ENCODE peak calls at places on chromosomes 11 and 22, in seven cellular contexts. K is cardiac muscle cell, S is H9, F is Peyer's patch, A is MM.1S, J is AG04450, L is pancreas. O is an unnamed sample.

GRCh38 chr11:12163181-12163841 is 52.9 kb downstream of the MICAL2 start:
- DNase-seq in K (peak; percentile 52), S (no peak), F (peak; percentile 78), A (no peak), J (no peak), L (no peak), O (no peak)

GRCh38 chr11:33624082-33624481 is 76.5 kb downstream of the C11orf91 start:
- DNase-seq in K (no peak), S (no peak), F (no peak), A (no peak), J (no peak), L (no peak), O (no peak)

GRCh38 chr11:1499261-1499890 is 12.8 kb upstream of the MOB2 start:
- DNase-seq in K (no peak), S (no peak), F (no peak), A (no peak), J (no peak), L (no peak), O (peak; percentile 68)

GRCh38 chr11:96341237-96342130 is 1.5 kb downstream of the MAML2 start:
- DNase-seq in K (peak; percentile 61), S (peak; percentile 61), F (peak; percentile 87), A (peak; percentile 85), J (no peak), L (peak; percentile 37), O (peak; percentile 86)

GRCh38 chr11:128146926-128147605 is 440.3 kb downstream of the ETS1 start:
- DNase-seq in K (no peak), S (no peak), F (no peak), A (no peak), J (no peak), L (no peak), O (no peak)

GRCh38 chr22:49162841-49163240 is 664.8 kb downstream of the BRD1 start:
- DNase-seq in K (no peak), S (no peak), F (no peak), A (no peak), J (no peak), L (no peak), O (no peak)

GRCh38 chr11:18739684-18740083 is 13.7 kb upstream of the IGSF22 start:
- DNase-seq in K (no peak), S (no peak), F (no peak), A (no peak), J (no peak), L (no peak), O (no peak)

GRCh38 chr11:130897262-130898182 is 18.8 kb downstream of the SNX19 start:
- DNase-seq in K (peak; percentile 98), S (no peak), F (peak; percentile 53), A (no peak), J (peak; percentile 96), L (no peak), O (peak; percentile 92)

GRCh38 chr11:86244063-86244521 is 461 bp upstream of the EED start:
- DNase-seq in K (no peak), S (peak; percentile 89), F (peak; percentile 94), A (peak; percentile 93), J (peak; percentile 67), L (peak; percentile 89), O (peak; percentile 93)

GRCh38 chr11:128856241-128856640 is 10.9 kb downstream of the KCNJ1 start:
- DNase-seq in K (no peak), S (no peak), F (no peak), A (no peak), J (no peak), L (no peak), O (no peak)

GRCh38 chr11:86782781-86783180 is 17.6 kb upstream of the PRSS23 start:
- DNase-seq in K (no peak), S (no peak), F (no peak), A (no peak), J (no peak), L (no peak), O (no peak)

GRCh38 chr11:8192016-8192895 is 23.4 kb upstream of the RIC3 start:
- DNase-seq in K (peak; percentile 78), S (peak; percentile 87), F (peak; percentile 82), A (peak; percentile 47), J (peak; percentile 32), L (peak; percentile 49), O (no peak)

GRCh38 chr11:104534268-104534667 is 364.0 kb downstream of the CASP12 start:
- DNase-seq in K (peak; percentile 68), S (no peak), F (no peak), A (no peak), J (peak; percentile 24), L (no peak), O (no peak)

GRCh38 chr22:35308480-35308945 is 8.8 kb downstream of the TOM1 start:
- DNase-seq in K (no peak), S (no peak), F (no peak), A (peak; percentile 84), J (no peak), L (no peak), O (no peak)

GRCh38 chr11:124301482-124301881 is 12.3 kb downstream of the OR8D1 start:
- DNase-seq in K (peak; percentile 57), S (no peak), F (no peak), A (no peak), J (no peak), L (no peak), O (no peak)

GRCh38 chr11:23192256-23192655 is 332.0 kb upstream of the CCDC179 start:
- DNase-seq in K (peak; percentile 78), S (no peak), F (no peak), A (no peak), J (no peak), L (no peak), O (no peak)

GRCh38 chr22:50727678-50728522 is 10.1 kb upstream of the ACR start:
- DNase-seq in K (no peak), S (no peak), F (no peak), A (no peak), J (no peak), L (no peak), O (peak; percentile 39)

GRCh38 chr11:119776031-119776636 is 47.1 kb upstream of the NECTIN1 start:
- DNase-seq in K (no peak), S (no peak), F (no peak), A (no peak), J (no peak), L (no peak), O (peak; percentile 12)

GRCh38 chr11:117908261-117908895 is 20.8 kb downstream of the TMPRSS13 start:
- DNase-seq in K (no peak), S (no peak), F (peak; percentile 40), A (no peak), J (no peak), L (no peak), O (no peak)

GRCh38 chr22:44539467-44540063 is 41.5 kb upstream of the RTL6 start:
- DNase-seq in K (no peak), S (no peak), F (no peak), A (no peak), J (no peak), L (no peak), O (no peak)

GRCh38 chr11:64357904-64358535 is 942 bp upstream of the RPS6KA4 start:
- DNase-seq in K (no peak), S (no peak), F (peak; percentile 79), A (no peak), J (no peak), L (no peak), O (peak; percentile 81)

GRCh38 chr11:17293308-17293707 is 16.8 kb downstream of the NUCB2 start:
- DNase-seq in K (no peak), S (no peak), F (no peak), A (no peak), J (no peak), L (no peak), O (no peak)

GRCh38 chr11:118146554-118146953 is 6.1 kb downstream of the SCN4B start:
- DNase-seq in K (no peak), S (no peak), F (no peak), A (no peak), J (no peak), L (no peak), O (no peak)

GRCh38 chr11:117273550-117274289 is 17.4 kb upstream of the BACE1-AS start:
- DNase-seq in K (peak; percentile 83), S (no peak), F (no peak), A (no peak), J (peak; percentile 67), L (no peak), O (no peak)

GRCh38 chr11:78149646-78150045 is 10.2 kb upstream of the ALG8 start:
- DNase-seq in K (peak; percentile 77), S (no peak), F (no peak), A (no peak), J (peak; percentile 47), L (no peak), O (no peak)

GRCh38 chr11:2084721-2085120 is 54.5 kb downstream of the IGF2 start:
- DNase-seq in K (no peak), S (no peak), F (no peak), A (no peak), J (no peak), L (no peak), O (no peak)

DNA sequence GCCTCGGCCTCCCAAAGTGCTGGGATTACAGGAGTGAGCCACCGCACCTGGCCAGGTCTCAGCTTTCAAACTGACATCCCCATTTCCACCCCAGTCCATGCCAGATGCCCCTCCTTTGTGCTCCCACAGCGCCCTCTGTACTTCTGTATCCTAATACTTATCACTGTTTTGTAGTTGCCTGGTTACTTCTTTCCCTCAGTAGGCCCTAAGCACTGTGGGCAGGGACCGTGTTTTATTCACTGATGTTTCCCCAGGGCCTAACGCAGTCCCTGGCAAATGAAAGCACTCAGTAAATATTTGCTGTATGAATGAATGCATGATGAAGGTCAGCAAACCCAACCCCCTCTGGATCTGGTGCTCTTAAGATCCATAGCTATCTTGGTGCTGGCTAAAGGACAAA is 2.2 kb upstream of the TRIM3 start:
- DNase-seq in K (no peak), S (peak; percentile 77), F (no peak), A (no peak), J (no peak), L (peak; percentile 75), O (no peak)
- TF ChIP-seq CTCF in K (no peak), S (peak; percentile 37), F (no peak), A (no peak), J (no peak), L (no peak), O (no peak)

GRCh38 chr11:10666556-10666955 is 27.0 kb downstream of the IRAG1 start:
- DNase-seq in K (no peak), S (no peak), F (no peak), A (no peak), J (no peak), L (no peak), O (no peak)
- H3K27ac ChIP-seq in K (no peak overlapping the region), S (no peak overlapping the region), F (peak overlapping the region; percentile 61), A (no peak overlapping the region), J (peak overlapping the region; percentile 99), L (no peak overlapping the region), O (no peak overlapping the region)

DNA sequence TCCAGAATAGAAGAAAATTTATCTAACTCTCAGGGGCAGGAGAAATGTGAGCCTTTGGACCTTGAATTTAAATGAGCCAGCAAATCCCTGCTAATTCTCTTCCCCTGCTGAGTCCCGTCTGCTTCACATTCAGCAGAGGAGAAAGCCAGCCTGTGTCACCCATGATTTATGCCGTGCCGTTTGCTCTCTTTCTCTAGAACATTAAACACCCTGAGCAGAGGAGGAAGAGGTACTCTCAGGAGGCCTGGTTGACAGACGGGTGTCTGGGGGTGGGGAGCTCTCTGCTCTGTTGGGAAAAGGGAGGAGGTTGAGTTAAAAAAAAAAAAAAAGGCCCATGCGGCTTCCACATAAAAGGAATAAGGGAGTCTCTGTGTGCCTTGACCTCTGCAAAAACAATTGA is 11.3 kb upstream of the MTMR3 start:
- DNase-seq in K (no peak), S (no peak), F (no peak), A (no peak), J (no peak), L (no peak), O (no peak)
- H3K9me3 ChIP-seq in K (no peaks in the 10 kb centered on the region), S (no peaks in the 10 kb centered on the region), F (no peaks in the 10 kb centered on the region), A (no peaks in the 10 kb centered on the region), J (no peaks in the 10 kb centered on the region), L (no peaks in the 10 kb centered on the region), O (no peaks in the 10 kb centered on the region)

GRCh38 chr11:132158091-132158490 is 787.7 kb downstream of the NTM start:
- DNase-seq in K (peak; percentile 25), S (peak; percentile 71), F (no peak), A (no peak), J (no peak), L (no peak), O (no peak)
- TF ChIP-seq CTCF in K (peak; percentile 54), S (peak; percentile 71), F (peak; percentile 6), A (peak; percentile 20), J (peak; percentile 53), L (no peak), O (peak; percentile 14)

O was measured in kidney.